ENCODE peak calls at places on chromosome 20, in four cellular contexts. I is Panc1, G is A549, Z is psoas muscle. M is an unnamed sample.

GRCh38 chr20:62492711-62493110 is 16.9 kb upstream of the GATA5 start:
- DNase-seq in Z (no peak), I (no peak), G (no peak), M (no peak)

GRCh38 chr20:43528258-43528875 is 20.9 kb downstream of the L3MBTL1 start:
- DNase-seq in I (no peak), Z (no peak), G (no peak), M (no peak)

GRCh38 chr20:62859721-62860120 is 1.9 kb downstream of the TCFL5 start:
- DNase-seq in I (no peak), G (no peak), Z (no peak), M (no peak)

GRCh38 chr20:63740070-63740500 is 509 bp downstream of the SLC2A4RG start:
- DNase-seq in Z (no peak), I (no peak), G (no peak), M (peak; percentile 58)

GRCh38 chr20:57498425-57499400 is 26.2 kb downstream of the CTCFL start:
- DNase-seq in G (peak; percentile 40), Z (no peak), I (no peak), M (peak; percentile 71)

GRCh38 chr20:46040902-46041535 is 12.0 kb downstream of the SLC12A5 start:
- DNase-seq in I (no peak), G (peak; percentile 24), Z (no peak), M (peak; percentile 89)

GRCh38 chr20:24634855-24635254 is 165.4 kb downstream of the SYNDIG1 start:
- DNase-seq in I (no peak), Z (peak; percentile 20), G (peak; percentile 91), M (peak; percentile 65)

GRCh38 chr20:3209023-3209945 is at the start of gene ITPA:
- DNase-seq in Z (peak; percentile 45), G (peak; percentile 58), I (no peak), M (peak; percentile 76)

GRCh38 chr20:10521068-10521834 is 86.1 kb downstream of the SLX4IP start:
- DNase-seq in G (peak; percentile 55), Z (no peak), I (no peak), M (peak; percentile 47)

GRCh38 chr20:25047766-25048165 is 10.2 kb downstream of the ACSS1 start:
- DNase-seq in G (no peak), I (no peak), Z (no peak), M (no peak)

GRCh38 chr20:47349365-47350180 is 6.9 kb downstream of the ZMYND8 start:
- DNase-seq in G (no peak), I (no peak), Z (no peak), M (no peak)

DNA sequence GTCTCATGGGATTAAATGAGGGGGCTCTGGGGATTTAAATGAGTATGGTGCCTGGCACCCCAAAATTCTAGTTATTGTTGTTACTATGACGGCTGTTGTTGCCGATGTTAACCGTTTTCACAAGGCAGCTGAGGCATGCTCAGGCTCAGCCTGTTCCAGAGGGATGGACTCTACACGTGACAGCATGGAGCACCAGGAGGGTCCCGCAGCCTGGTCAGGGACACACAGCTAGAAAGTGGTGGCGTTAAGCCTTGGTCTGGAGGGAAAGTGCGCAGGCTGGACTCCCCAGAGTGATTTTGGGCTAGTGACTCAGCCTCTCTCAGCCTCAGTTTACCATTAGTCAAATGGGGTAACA is 7.0 kb downstream of the FAM110A start:
- DNase-seq in I (no peak), Z (no peak), G (no peak), M (no peak)
- H3K4me1 ChIP-seq in I (peaks cover 12% of the 10 kb centered on the region), Z (peaks cover 25% of the 10 kb centered on the region), G (peaks cover 5% of the 10 kb centered on the region), M (peaks cover 27% of the 10 kb centered on the region)

GRCh38 chr20:51750770-51751388 is 17.3 kb downstream of the ATP9A start:
- DNase-seq in G (no peak), Z (no peak), I (no peak), M (no peak)
- H3K4me1 ChIP-seq in G (peaks cover 59% of the 10 kb centered on the region), Z (peaks cover 22% of the 10 kb centered on the region), I (peaks cover 44% of the 10 kb centered on the region), M (no peaks in the 10 kb centered on the region)

GRCh38 chr20:49505518-49505917 is 23.1 kb upstream of the KCNB1 start:
- DNase-seq in G (no peak), Z (no peak), I (no peak), M (peak; percentile 78)
- H3K4me1 ChIP-seq in G (peaks cover 8% of the 10 kb centered on the region), Z (peaks cover 11% of the 10 kb centered on the region), I (peaks cover 3% of the 10 kb centered on the region), M (peaks cover 25% of the 10 kb centered on the region)

DNA sequence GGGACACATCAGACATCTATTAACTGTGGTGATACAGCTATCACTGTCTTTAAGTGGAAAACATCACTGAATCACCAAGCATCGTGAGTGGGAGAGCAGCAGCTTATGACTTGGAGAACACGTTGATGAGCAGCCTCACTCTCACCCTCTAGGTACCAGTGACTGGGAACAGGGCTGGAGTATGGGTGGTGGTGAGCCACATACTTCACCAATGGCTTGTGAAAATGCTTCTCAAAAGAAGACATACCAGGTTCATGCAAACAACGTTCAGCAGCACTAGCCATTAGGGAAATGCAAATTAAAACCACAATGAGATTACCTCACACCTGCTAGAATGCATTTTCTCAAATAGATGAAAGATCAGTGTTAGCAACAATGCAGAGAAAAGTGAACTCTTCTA is 25.3 kb downstream of the SNX5 start:
- DNase-seq in G (no peak), I (no peak), Z (no peak), M (no peak)
- H3K4me1 ChIP-seq in G (no peaks in the 10 kb centered on the region), I (peaks cover 28% of the 10 kb centered on the region), Z (peaks cover 9% of the 10 kb centered on the region), M (no peaks in the 10 kb centered on the region)

GRCh38 chr20:50226093-50226974 is 35.7 kb downstream of the CEBPB start:
- DNase-seq in Z (peak; percentile 56), I (no peak), G (no peak), M (no peak)
- H3K4me1 ChIP-seq in Z (peaks cover 8% of the 10 kb centered on the region), I (no peaks in the 10 kb centered on the region), G (peaks cover 15% of the 10 kb centered on the region), M (no peaks in the 10 kb centered on the region)